ENCODE peak calls at places on chromosomes 12 and 14, in seven cellular contexts. A, N, L, E, S, Z and F are unnamed samples.
A peak's percentile ranks its signal among the peaks of the same experiment; 100 is the strongest.

GRCh38 chr12:54749191-54749818 is 101.1 kb upstream of the DCD start:
- DNase-seq in Z (peak; percentile 65), N (peak; percentile 73), A (no peak), E (peak; percentile 71), S (no peak), L (peak; percentile 31), F (no peak)

GRCh38 chr12:130783110-130783715 is 55.8 kb downstream of the STX2 start:
- DNase-seq in E (no peak), Z (no peak), L (no peak), N (no peak), A (no peak), S (no peak), F (no peak)

GRCh38 chr14:89641495-89642162 is 224.6 kb upstream of the FOXN3 start:
- DNase-seq in S (no peak), L (no peak), A (no peak), N (no peak), E (no peak), Z (no peak), F (no peak)

GRCh38 chr12:63838411-63838810 is 6.1 kb upstream of the SRGAP1 start:
- DNase-seq in A (no peak), E (no peak), S (no peak), N (no peak), Z (no peak), L (no peak), F (no peak)

GRCh38 chr12:93174048-93174447 is 203.7 kb upstream of the NUDT4 start:
- DNase-seq in A (no peak), E (peak; percentile 88), N (peak; percentile 97), L (no peak), Z (no peak), S (no peak), F (no peak)

GRCh38 chr14:106564058-106564643 is 1037.8 kb downstream of the TMEM121 start:
- DNase-seq in S (no peak), N (no peak), E (no peak), L (peak; percentile 21), Z (peak; percentile 16), A (no peak), F (no peak)

GRCh38 chr12:80087486-80088213 is 11.7 kb upstream of the OTOGL start:
- DNase-seq in Z (no peak), S (no peak), L (no peak), E (no peak), N (no peak), A (no peak), F (no peak)

GRCh38 chr12:25347716-25348261 is 97.1 kb upstream of the KRAS start:
- DNase-seq in A (no peak), N (peak; percentile 4), E (peak; percentile 11), L (no peak), S (no peak), Z (no peak), F (no peak)

GRCh38 chr12:24561882-24562760 is 386.8 kb downstream of the BCAT1 start:
- DNase-seq in E (peak; percentile 57), L (peak; percentile 11), A (no peak), N (peak; percentile 81), Z (no peak), S (peak; percentile 69), F (no peak)

GRCh38 chr12:50087995-50088394 is 2.9 kb downstream of the SMARCD1 start:
- DNase-seq in E (peak; percentile 82), N (peak; percentile 64), Z (peak; percentile 83), A (no peak), L (no peak), S (no peak), F (no peak)

GRCh38 chr12:94263905-94264655 is 115.7 kb downstream of the PLXNC1 start:
- DNase-seq in Z (no peak), E (no peak), S (no peak), A (no peak), N (peak; percentile 84), L (no peak), F (no peak)

GRCh38 chr12:120713861-120714482 is 3.7 kb downstream of the UNC119B start:
- DNase-seq in A (peak; percentile 63), N (peak; percentile 91), L (peak; percentile 67), S (no peak), Z (peak; percentile 88), E (peak; percentile 87), F (no peak)

GRCh38 chr12:107474639-107475539 is 210.7 kb upstream of the PWP1 start:
- DNase-seq in N (peak; percentile 39), Z (no peak), E (no peak), L (no peak), S (no peak), A (no peak), F (no peak)

GRCh38 chr12:109264943-109265650 is 44.0 kb downstream of the FOXN4 start:
- DNase-seq in N (no peak), S (no peak), E (no peak), L (no peak), A (no peak), Z (no peak), F (no peak)

GRCh38 chr12:50132505-50133135 is 20.6 kb downstream of the COX14 start:
- DNase-seq in L (no peak), S (no peak), N (peak; percentile 56), E (no peak), Z (peak; percentile 69), A (no peak), F (no peak)

GRCh38 chr14:55412686-55413085 is 1.1 kb upstream of the ATG14 start:
- DNase-seq in Z (peak; percentile 99), N (no peak), E (no peak), A (no peak), S (no peak), L (no peak), F (no peak)

GRCh38 chr12:23083267-23083666 is 458.3 kb downstream of the ETNK1 start:
- DNase-seq in S (no peak), Z (peak; percentile 16), A (no peak), N (peak; percentile 64), L (no peak), E (peak; percentile 46), F (no peak)

GRCh38 chr14:58815781-58816297 is 178.1 kb downstream of the DACT1 start:
- DNase-seq in N (no peak), Z (no peak), S (no peak), E (no peak), A (no peak), L (no peak), F (no peak)

GRCh38 chr12:78189656-78190055 is 359.0 kb downstream of the NAV3 start:
- DNase-seq in A (no peak), L (no peak), N (no peak), Z (no peak), E (no peak), S (no peak), F (no peak)

GRCh38 chr12:124689585-124689984 is 122.2 kb upstream of the NCOR2 start:
- DNase-seq in L (no peak), A (no peak), Z (no peak), S (no peak), E (no peak), N (no peak), F (no peak)

GRCh38 chr12:78240827-78241226 is 410.1 kb downstream of the NAV3 start:
- DNase-seq in Z (no peak), L (no peak), S (no peak), N (no peak), E (no peak), A (no peak), F (no peak)

GRCh38 chr12:60231976-60232907 is 636.4 kb downstream of the SLC16A7 start:
- DNase-seq in A (no peak), E (no peak), Z (no peak), L (no peak), N (no peak), S (no peak), F (no peak)

GRCh38 chr14:53842938-53843337 is 113.7 kb downstream of the BMP4 start:
- DNase-seq in N (peak; percentile 62), Z (peak; percentile 88), E (peak; percentile 97), S (no peak), A (peak; percentile 6), L (no peak), F (no peak)

GRCh38 chr14:52939427-52939826 is 11.4 kb downstream of the FERMT2 start:
- DNase-seq in L (no peak), Z (no peak), E (no peak), A (no peak), S (no peak), N (no peak), F (no peak)

GRCh38 chr12:97132270-97132669 is 225.2 kb downstream of the NEDD1 start:
- DNase-seq in A (no peak), Z (no peak), N (no peak), E (no peak), S (no peak), L (no peak), F (no peak)

DNA sequence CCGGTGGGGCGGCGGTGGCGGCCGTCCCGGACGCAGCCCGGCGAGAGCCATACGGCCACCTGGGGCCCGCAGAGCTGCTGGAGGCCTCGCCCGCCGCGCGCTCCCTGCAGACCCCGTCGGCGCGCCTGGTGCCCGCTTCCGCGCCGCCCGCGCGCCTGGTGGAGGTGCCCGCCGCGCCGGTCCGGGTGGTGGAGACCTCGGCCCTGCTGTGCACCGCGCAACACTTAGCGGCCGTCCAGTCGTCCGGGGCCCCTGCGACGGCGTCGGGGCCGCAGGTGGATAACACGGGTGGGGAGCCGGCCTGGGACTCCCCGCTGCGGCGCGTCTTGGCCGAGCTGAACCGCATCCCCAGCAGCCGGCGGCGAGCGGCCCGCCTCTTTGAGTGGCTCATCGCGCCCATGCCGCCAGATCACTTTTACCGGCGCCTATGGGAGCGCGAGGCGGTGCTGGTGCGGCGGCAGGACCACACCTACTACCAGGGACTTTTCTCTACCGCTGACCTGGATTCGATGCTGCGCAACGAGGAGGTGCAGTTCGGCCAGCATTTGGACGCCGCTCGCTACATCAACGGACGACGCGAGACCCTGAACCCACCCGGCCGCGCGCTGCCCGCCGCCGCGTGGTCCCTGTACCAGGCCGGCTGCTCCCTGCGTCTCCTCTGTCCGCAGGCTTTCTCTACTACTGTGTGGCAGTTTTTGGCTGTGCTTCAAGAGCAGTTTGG is 683 bp downstream of the RIOX1 start:
- DNase-seq in Z (peak; percentile 74), N (peak; percentile 75), A (peak; percentile 50), S (peak; percentile 59), L (peak; percentile 73), E (peak; percentile 60), F (peak; percentile 50)
- TF ChIP-seq CTCF in Z (no peak), N (no peak), A (no peak), S (no peak), L (no peak), E (no peak), F (no peak)

GRCh38 chr14:60643443-60644402 is 5.6 kb downstream of the SIX1 start:
- DNase-seq in N (peak; percentile 47), S (no peak), E (no peak), Z (no peak), L (no peak), A (no peak), F (no peak)
- TF ChIP-seq CTCF in N (peak; percentile 23), S (no peak), E (no peak), Z (no peak), L (no peak), A (no peak), F (no peak)

GRCh38 chr12:66352197-66352596 is 49.9 kb downstream of the HELB start:
- DNase-seq in S (peak; percentile 17), A (no peak), Z (peak; percentile 54), N (peak; percentile 56), L (no peak), E (peak; percentile 29), F (no peak)
- TF ChIP-seq CTCF in S (peak; percentile 33), A (no peak), Z (peak; percentile 55), N (peak; percentile 62), L (peak; percentile 31), E (peak; percentile 27), F (no peak)

DNA sequence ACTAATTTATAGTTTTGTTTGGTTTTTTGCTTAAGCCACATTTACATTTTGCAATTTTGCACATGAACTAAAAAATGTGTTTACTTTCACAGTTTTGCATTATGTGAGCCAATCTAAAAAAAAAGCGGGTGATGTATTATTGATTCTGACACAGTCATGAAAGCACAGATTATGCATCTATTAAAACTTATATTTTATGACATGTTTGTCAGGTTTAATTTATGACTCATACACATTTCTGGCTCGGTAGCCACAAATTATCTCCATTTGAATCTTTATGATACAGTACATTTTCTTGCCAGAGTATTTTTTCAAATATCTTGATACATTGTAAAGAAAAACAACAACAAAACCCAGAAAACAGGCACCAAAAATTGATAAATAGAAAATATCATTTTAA is 280.4 kb upstream of the GRIP1 start:
- DNase-seq in L (no peak), A (no peak), S (no peak), E (no peak), Z (peak; percentile 77), N (no peak), F (no peak)
- TF ChIP-seq CTCF in L (no peak), A (no peak), S (no peak), E (no peak), Z (no peak), N (no peak), F (no peak)